ENCODE peak calls at places on chromosomes 6 and 20, in seven cellular contexts. R is posterior vena cava, J is HepG2, B is posterior cingulate gyrus, K is LoVo, N is endothelial cell of umbilical vein, L is heart right ventricle. A is an unnamed sample.

GRCh38 chr20:11112837-11113236 is 439.0 kb upstream of the JAG1 start:
- DNase-seq in R (no peak), J (no peak), B (no peak), K (no peak), N (no peak), L (no peak), A (peak; percentile 23)

GRCh38 chr6:27138837-27139752 is 108.4 kb upstream of the PRSS16 start:
- DNase-seq in R (no peak), J (no peak), B (no peak), K (peak; percentile 72), N (peak; percentile 58), L (peak; percentile 35), A (peak; percentile 94)

GRCh38 chr6:1313364-1313754 is 1.5 kb downstream of the FOXQ1 start:
- DNase-seq in R (no peak), J (no peak), B (no peak), K (no peak), N (no peak), L (no peak), A (no peak)

GRCh38 chr6:75023634-75024033 is 182.2 kb downstream of the COL12A1 start:
- DNase-seq in R (no peak), J (no peak), B (no peak), K (no peak), N (peak; percentile 70), L (no peak), A (peak; percentile 25)

GRCh38 chr6:38453302-38453701 is 186.4 kb downstream of the BTBD9 start:
- DNase-seq in R (no peak), J (no peak), B (no peak), K (no peak), N (no peak), L (no peak), A (no peak)

GRCh38 chr6:107805504-107805903 is 18.6 kb downstream of the SCML4 start:
- DNase-seq in R (no peak), J (no peak), B (no peak), K (no peak), N (no peak), L (no peak), A (no peak)

GRCh38 chr6:159654483-159655098 is 38.5 kb downstream of the SOD2 start:
- DNase-seq in R (no peak), J (peak; percentile 65), B (no peak), K (peak; percentile 62), N (peak; percentile 43), L (no peak), A (peak; percentile 70)

GRCh38 chr6:72238021-72238420 is 351.7 kb downstream of the RIMS1 start:
- DNase-seq in R (no peak), J (no peak), B (no peak), K (no peak), N (no peak), L (no peak), A (no peak)

GRCh38 chr20:44030394-44030793 is 115.7 kb downstream of the TOX2 start:
- DNase-seq in R (no peak), J (no peak), B (no peak), K (no peak), N (no peak), L (no peak), A (no peak)

GRCh38 chr6:105794263-105794662 is 291.9 kb upstream of the PRDM1 start:
- DNase-seq in R (peak; percentile 83), J (peak; percentile 35), B (no peak), K (peak; percentile 58), N (no peak), L (peak; percentile 35), A (no peak)

GRCh38 chr6:45791181-45791580 is 224.5 kb downstream of the CLIC5 start:
- DNase-seq in R (no peak), J (no peak), B (no peak), K (no peak), N (no peak), L (no peak), A (no peak)

GRCh38 chr6:89895273-89895874 is 1.1 kb downstream of the GJA10 start:
- DNase-seq in R (no peak), J (peak; percentile 12), B (no peak), K (peak; percentile 14), N (peak; percentile 68), L (no peak), A (peak; percentile 60)

GRCh38 chr20:19915111-19915798 is 101.9 kb upstream of the NAA20 start:
- DNase-seq in R (no peak), J (no peak), B (no peak), K (no peak), N (no peak), L (no peak), A (no peak)

GRCh38 chr20:59864726-59865125 is 68.7 kb downstream of the SYCP2 start:
- DNase-seq in R (no peak), J (no peak), B (no peak), K (no peak), N (no peak), L (no peak), A (no peak)

GRCh38 chr20:3980260-3981131 is 34.9 kb downstream of the RNF24 start:
- DNase-seq in R (no peak), J (peak; percentile 80), B (no peak), K (peak; percentile 23), N (peak; percentile 33), L (no peak), A (peak; percentile 91)

GRCh38 chr6:52904562-52905279 is 4.8 kb downstream of the GSTA3 start:
- DNase-seq in R (no peak), J (peak; percentile 34), B (no peak), K (no peak), N (no peak), L (no peak), A (no peak)

GRCh38 chr6:21999012-21999528 is 297.8 kb downstream of the PRL start:
- DNase-seq in R (no peak), J (no peak), B (no peak), K (no peak), N (peak; percentile 89), L (no peak), A (no peak)

GRCh38 chr6:10146723-10147451 is 268.0 kb downstream of the TFAP2A start:
- DNase-seq in R (no peak), J (peak; percentile 44), B (peak; percentile 26), K (peak; percentile 18), N (no peak), L (no peak), A (peak; percentile 56)

GRCh38 chr20:41408131-41408789 is 41.6 kb upstream of the EMILIN3 start:
- DNase-seq in R (no peak), J (no peak), B (no peak), K (no peak), N (no peak), L (no peak), A (no peak)

GRCh38 chr6:286681-287499 is 5.4 kb upstream of the DUSP22 start:
- DNase-seq in R (peak; percentile 75), J (no peak), B (no peak), K (no peak), N (no peak), L (no peak), A (no peak)

GRCh38 chr20:39070484-39071231 is 108.5 kb downstream of the DHX35 start:
- DNase-seq in R (no peak), J (peak; percentile 71), B (no peak), K (no peak), N (peak; percentile 25), L (no peak), A (peak; percentile 48)

GRCh38 chr20:64035066-64035932 is 683 bp upstream of the C20orf204 start:
- DNase-seq in R (no peak), J (no peak), B (no peak), K (no peak), N (no peak), L (no peak), A (no peak)

GRCh38 chr20:57291694-57292093 is 25.3 kb upstream of the BMP7 start:
- DNase-seq in R (no peak), J (no peak), B (no peak), K (no peak), N (no peak), L (no peak), A (no peak)

GRCh38 chr6:412146-412886 is 20.8 kb downstream of the IRF4 start:
- DNase-seq in R (no peak), J (no peak), B (no peak), K (no peak), N (no peak), L (no peak), A (no peak)

GRCh38 chr20:35699127-35699913 is at the start of the genes NFS1 and ROMO1:
- DNase-seq in R (peak; percentile 96), J (peak; percentile 94), B (peak; percentile 89), K (peak; percentile 87), N (peak; percentile 89), L (peak; percentile 88), A (peak; percentile 92)

GRCh38 chr6:124524821-124525220 is 437.4 kb upstream of the RNF217 start:
- DNase-seq in R (no peak), J (no peak), B (no peak), K (no peak), N (no peak), L (no peak), A (no peak)

GRCh38 chr20:37630161-37630560 is 63.7 kb upstream of the CTNNBL1 start:
- DNase-seq in R (no peak), J (no peak), B (no peak), K (no peak), N (no peak), L (peak; percentile 12), A (no peak)

GRCh38 chr6:11318835-11319813 is 86.7 kb upstream of the NEDD9 start:
- DNase-seq in R (no peak), J (no peak), B (no peak), K (no peak), N (peak; percentile 18), L (no peak), A (no peak)

A was measured in RKO.